ENCODE peak calls at places on chromosomes 2 and 18, in nine cellular contexts. One of them, this sample, is unnamed.

GRCh38 chr2:98548920-98549818 is 59.1 kb downstream of the COA5 start:
- DNase-seq in GM12891: no peak
- DNase-seq in caudate nucleus: no peak
- DNase-seq in omental fat pad: no peak
- DNase-seq in T-cell: no peak
- DNase-seq in midbrain: no peak
- DNase-seq in LoVo: no peak
- DNase-seq in amygdala: no peak
- DNase-seq in dermis microvascular lymphatic vessel endothelial cell: no peak
- DNase-seq in this sample: no peak

GRCh38 chr2:231037202-231037730 is at the start of gene C2orf72:
- DNase-seq in GM12891: peak; percentile 49
- DNase-seq in caudate nucleus: no peak
- DNase-seq in omental fat pad: no peak
- DNase-seq in T-cell: no peak
- DNase-seq in midbrain: no peak
- DNase-seq in LoVo: peak; percentile 49
- DNase-seq in amygdala: no peak
- DNase-seq in dermis microvascular lymphatic vessel endothelial cell: no peak
- DNase-seq in this sample: no peak

GRCh38 chr2:236343400-236344161 is 79.4 kb upstream of the ASB18 start:
- DNase-seq in GM12891: peak; percentile 55
- DNase-seq in caudate nucleus: no peak
- DNase-seq in omental fat pad: no peak
- DNase-seq in T-cell: peak; percentile 31
- DNase-seq in midbrain: peak; percentile 66
- DNase-seq in LoVo: peak; percentile 52
- DNase-seq in amygdala: peak; percentile 65
- DNase-seq in dermis microvascular lymphatic vessel endothelial cell: peak; percentile 71
- DNase-seq in this sample: peak; percentile 86

GRCh38 chr18:34977787-34978532 is 63.3 kb upstream of the MAPRE2 start:
- DNase-seq in GM12891: peak; percentile 1
- DNase-seq in caudate nucleus: peak; percentile 26
- DNase-seq in omental fat pad: no peak
- DNase-seq in T-cell: peak; percentile 40
- DNase-seq in midbrain: peak; percentile 74
- DNase-seq in LoVo: peak; percentile 7
- DNase-seq in amygdala: peak; percentile 48
- DNase-seq in dermis microvascular lymphatic vessel endothelial cell: peak; percentile 1
- DNase-seq in this sample: peak; percentile 8

GRCh38 chr2:209208211-209208610 is 215.6 kb upstream of the MAP2 start:
- DNase-seq in GM12891: no peak
- DNase-seq in caudate nucleus: no peak
- DNase-seq in omental fat pad: no peak
- DNase-seq in T-cell: no peak
- DNase-seq in midbrain: peak; percentile 42
- DNase-seq in LoVo: peak; percentile 50
- DNase-seq in amygdala: peak; percentile 10
- DNase-seq in dermis microvascular lymphatic vessel endothelial cell: no peak
- DNase-seq in this sample: peak; percentile 31

GRCh38 chr2:240686460-240686859 is 3.8 kb upstream of the AQP12B start:
- DNase-seq in GM12891: no peak
- DNase-seq in caudate nucleus: no peak
- DNase-seq in omental fat pad: no peak
- DNase-seq in T-cell: no peak
- DNase-seq in midbrain: no peak
- DNase-seq in LoVo: no peak
- DNase-seq in amygdala: no peak
- DNase-seq in dermis microvascular lymphatic vessel endothelial cell: no peak
- DNase-seq in this sample: no peak

GRCh38 chr2:102599486-102599885 is 19.9 kb upstream of the SLC9A2 start:
- DNase-seq in GM12891: no peak
- DNase-seq in caudate nucleus: no peak
- DNase-seq in omental fat pad: no peak
- DNase-seq in T-cell: no peak
- DNase-seq in midbrain: no peak
- DNase-seq in LoVo: no peak
- DNase-seq in amygdala: no peak
- DNase-seq in dermis microvascular lymphatic vessel endothelial cell: no peak
- DNase-seq in this sample: no peak

GRCh38 chr18:24428709-24429108 is 2.2 kb downstream of the IMPACT start:
- DNase-seq in GM12891: no peak
- DNase-seq in caudate nucleus: no peak
- DNase-seq in omental fat pad: no peak
- DNase-seq in T-cell: no peak
- DNase-seq in midbrain: no peak
- DNase-seq in LoVo: no peak
- DNase-seq in amygdala: no peak
- DNase-seq in dermis microvascular lymphatic vessel endothelial cell: no peak
- DNase-seq in this sample: no peak

GRCh38 chr18:49343179-49343578 is 117.3 kb downstream of the DYM start:
- DNase-seq in GM12891: no peak
- DNase-seq in caudate nucleus: no peak
- DNase-seq in omental fat pad: no peak
- DNase-seq in T-cell: no peak
- DNase-seq in midbrain: no peak
- DNase-seq in LoVo: no peak
- DNase-seq in amygdala: no peak
- DNase-seq in dermis microvascular lymphatic vessel endothelial cell: no peak
- DNase-seq in this sample: no peak

GRCh38 chr2:111716901-111717635 is 166.9 kb downstream of the ANAPC1 start:
- DNase-seq in GM12891: no peak
- DNase-seq in caudate nucleus: no peak
- DNase-seq in omental fat pad: no peak
- DNase-seq in T-cell: no peak
- DNase-seq in midbrain: no peak
- DNase-seq in LoVo: no peak
- DNase-seq in amygdala: no peak
- DNase-seq in dermis microvascular lymphatic vessel endothelial cell: no peak
- DNase-seq in this sample: no peak

This sample was measured in fibroblast of the aortic adventitia.